ENCODE peak calls at places on chromosome 21, in four cellular contexts. O is nephron progenitor cell, U is kidney, V is uterus. F is an unnamed sample.

GRCh38 chr21:43637530-43637929 is 21.8 kb downstream of the HSF2BP start:
- DNase-seq in O (no peak), U (no peak), V (no peak), F (no peak)

GRCh38 chr21:36145259-36145658 is 10.4 kb downstream of the CBR3 start:
- DNase-seq in O (no peak), U (no peak), V (no peak), F (no peak)

GRCh38 chr21:38958940-38959685 is 153.4 kb downstream of the ETS2 start:
- DNase-seq in O (no peak), U (peak; percentile 80), V (peak; percentile 67), F (no peak)

GRCh38 chr21:37060296-37060695 is 12.6 kb downstream of the PIGP start:
- DNase-seq in O (peak; percentile 22), U (no peak), V (no peak), F (no peak)

GRCh38 chr21:43286196-43286595 is 117.4 kb downstream of the CRYAA start:
- DNase-seq in O (no peak), U (no peak), V (no peak), F (no peak)

GRCh38 chr21:43902441-43902840 is 37.4 kb downstream of the AGPAT3 start:
- DNase-seq in O (no peak), U (no peak), V (no peak), F (no peak)

GRCh38 chr21:31267644-31268043 is 76.4 kb downstream of the TIAM1 start:
- DNase-seq in O (no peak), U (no peak), V (no peak), F (no peak)

GRCh38 chr21:33441489-33442477 is 38.0 kb downstream of the TMEM50B start:
- DNase-seq in O (peak; percentile 16), U (no peak), V (no peak), F (peak; percentile 89)

GRCh38 chr21:33302796-33303195 is 22.0 kb upstream of the IFNAR1 start:
- DNase-seq in O (no peak), U (no peak), V (no peak), F (no peak)

GRCh38 chr21:38386967-38387366 is 111.3 kb downstream of the ERG start:
- DNase-seq in O (no peak), U (no peak), V (no peak), F (no peak)

DNA sequence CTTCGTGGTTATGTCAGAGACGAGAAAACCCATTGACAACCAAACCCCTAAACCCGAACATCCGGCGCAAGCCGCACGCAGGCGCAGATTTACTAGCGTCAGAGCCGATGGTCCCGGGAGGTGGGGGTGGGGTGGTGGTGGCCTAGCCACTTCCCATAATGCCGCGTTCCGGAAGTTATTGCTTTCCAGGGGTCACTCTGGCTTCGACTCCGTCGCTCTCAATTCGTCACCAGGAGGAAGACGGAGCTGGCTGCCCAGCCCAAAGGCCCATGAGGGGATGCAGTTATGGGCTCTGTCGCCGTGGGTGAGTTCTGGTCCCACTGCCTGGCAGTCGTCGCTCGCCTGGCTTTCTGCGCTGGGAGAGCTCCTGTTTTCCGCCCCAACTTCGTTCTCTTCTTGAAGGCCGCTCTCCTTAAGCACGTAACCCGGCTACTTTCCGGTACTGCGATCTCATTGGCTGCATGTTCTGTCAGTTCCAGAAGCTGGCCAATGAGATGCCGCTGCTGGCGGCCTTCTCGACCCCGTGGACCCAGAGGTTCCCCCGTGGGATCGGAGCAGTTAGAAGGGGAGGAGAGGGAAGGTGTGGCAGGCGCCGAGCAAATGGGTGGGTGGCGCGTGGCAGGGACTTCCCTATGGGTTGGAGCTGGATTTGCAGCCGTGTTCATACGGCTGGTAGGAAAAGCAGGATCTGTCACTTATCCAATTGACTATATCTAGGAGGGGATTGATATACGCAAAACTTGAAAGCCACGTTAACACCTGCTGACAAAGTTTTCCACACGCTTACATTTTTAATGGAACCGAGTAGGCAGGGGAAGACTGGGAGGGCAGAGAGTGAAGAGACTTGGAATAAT is at the start of gene USP16:
- DNase-seq in O (peak; percentile 95), U (peak; percentile 97), V (peak; percentile 96), F (peak; percentile 99)
- TF ChIP-seq CTCF in O (no peak), U (no peak), V (peak; percentile 38), F (no peak)

GRCh38 chr21:41501919-41502318 is 6.0 kb downstream of the TMPRSS2 start:
- DNase-seq in O (no peak), U (no peak), V (no peak), F (no peak)
- TF ChIP-seq CTCF in O (no peak), U (no peak), V (no peak), F (no peak)

GRCh38 chr21:46095106-46095719 is 2.7 kb upstream of the COL6A2 start:
- DNase-seq in O (no peak), U (no peak), V (peak; percentile 51), F (peak; percentile 67)
- TF ChIP-seq CTCF in O (no peak), U (no peak), V (no peak), F (no peak)

GRCh38 chr21:45818276-45818903 is 163.2 kb upstream of the COL6A1 start:
- DNase-seq in O (no peak), U (no peak), V (no peak), F (no peak)
- TF ChIP-seq CTCF in O (no peak), U (no peak), V (no peak), F (no peak)

F was measured in coronary artery.